ENCODE peak calls at places on chromosomes 7 and 10, in five cellular contexts. One of them, this sample, is unnamed.

GRCh38 chr10:119283818-119284217 is 76.4 kb downstream of the GRK5 start:
- DNase-seq in AG04450: no peak
- DNase-seq in uterus: no peak
- DNase-seq in glutamatergic neuron: no peak
- DNase-seq in fibroblast of the aortic adventitia: no peak
- DNase-seq in this sample: no peak

GRCh38 chr10:110858297-110858934 is 13.3 kb upstream of the PDCD4 start:
- DNase-seq in AG04450: no peak
- DNase-seq in uterus: no peak
- DNase-seq in glutamatergic neuron: no peak
- DNase-seq in fibroblast of the aortic adventitia: no peak
- DNase-seq in this sample: no peak

GRCh38 chr7:142142702-142143101 is 31.2 kb downstream of the MGAM2 start:
- DNase-seq in AG04450: no peak
- DNase-seq in uterus: no peak
- DNase-seq in glutamatergic neuron: no peak
- DNase-seq in fibroblast of the aortic adventitia: no peak
- DNase-seq in this sample: no peak

GRCh38 chr10:122515588-122516231 is 44.8 kb upstream of the DMBT1 start:
- DNase-seq in AG04450: no peak
- DNase-seq in uterus: no peak
- DNase-seq in glutamatergic neuron: no peak
- DNase-seq in fibroblast of the aortic adventitia: no peak
- DNase-seq in this sample: no peak

GRCh38 chr7:138886501-138886917 is 88.5 kb upstream of the ATP6V0A4 start:
- DNase-seq in AG04450: peak; percentile 38
- DNase-seq in uterus: no peak
- DNase-seq in glutamatergic neuron: no peak
- DNase-seq in fibroblast of the aortic adventitia: peak; percentile 87
- DNase-seq in this sample: peak; percentile 52

GRCh38 chr7:151867912-151868804 is 8.8 kb downstream of the PRKAG2 start:
- DNase-seq in AG04450: no peak
- DNase-seq in uterus: peak; percentile 35
- DNase-seq in glutamatergic neuron: no peak
- DNase-seq in fibroblast of the aortic adventitia: no peak
- DNase-seq in this sample: no peak

GRCh38 chr7:73518470-73518869 is 3.6 kb downstream of the BAZ1B start:
- DNase-seq in AG04450: no peak
- DNase-seq in uterus: no peak
- DNase-seq in glutamatergic neuron: no peak
- DNase-seq in fibroblast of the aortic adventitia: no peak
- DNase-seq in this sample: no peak

GRCh38 chr10:116201670-116202430 is 71.2 kb downstream of the GFRA1 start:
- DNase-seq in AG04450: no peak
- DNase-seq in uterus: no peak
- DNase-seq in glutamatergic neuron: no peak
- DNase-seq in fibroblast of the aortic adventitia: no peak
- DNase-seq in this sample: no peak

GRCh38 chr10:61974611-61975010 is 73.1 kb downstream of the ARID5B start:
- DNase-seq in AG04450: peak; percentile 38
- DNase-seq in uterus: peak; percentile 61
- DNase-seq in glutamatergic neuron: no peak
- DNase-seq in fibroblast of the aortic adventitia: peak; percentile 75
- DNase-seq in this sample: no peak

GRCh38 chr7:29611941-29612527 is 48.4 kb downstream of the PRR15 start:
- DNase-seq in AG04450: no peak
- DNase-seq in uterus: no peak
- DNase-seq in glutamatergic neuron: no peak
- DNase-seq in fibroblast of the aortic adventitia: no peak
- DNase-seq in this sample: no peak

DNA sequence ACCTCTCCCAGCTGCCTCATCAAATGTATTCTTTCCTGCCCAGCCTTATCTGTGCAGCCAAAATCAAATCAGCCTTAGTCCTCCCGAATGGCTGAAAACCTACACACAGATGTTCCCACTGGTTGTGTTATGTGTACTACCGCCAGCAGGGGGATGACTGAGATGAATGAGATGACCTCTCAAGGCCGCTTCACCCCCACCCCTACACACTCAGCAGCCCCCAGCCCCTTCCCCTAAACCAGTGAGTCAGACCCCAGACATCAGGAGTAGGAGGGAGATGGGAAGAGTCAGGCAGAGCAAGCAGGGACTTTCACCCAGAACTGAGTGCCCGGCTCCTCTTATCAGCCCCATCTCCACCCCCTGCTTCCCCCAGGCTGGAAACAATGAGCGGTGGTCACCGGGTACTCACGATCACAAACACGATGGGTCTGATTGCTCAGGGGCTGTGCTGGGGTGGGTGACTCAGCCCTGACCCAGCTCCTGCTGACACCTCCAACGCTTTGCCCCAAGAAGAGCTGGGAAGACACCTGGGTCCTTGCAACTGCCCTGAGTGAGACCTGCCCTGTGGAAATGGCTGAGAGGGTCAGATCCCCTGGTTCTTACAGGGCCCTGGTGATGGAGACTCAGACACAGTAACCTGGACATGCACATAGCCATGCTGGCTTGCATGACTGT is 6.6 kb upstream of the C10orf105 start:
- DNase-seq in AG04450: no peak
- DNase-seq in uterus: no peak
- DNase-seq in glutamatergic neuron: no peak
- DNase-seq in fibroblast of the aortic adventitia: peak; percentile 59
- DNase-seq in this sample: no peak
- TF ChIP-seq CTCF in AG04450: peak; percentile 57
- TF ChIP-seq CTCF in uterus: no peak
- TF ChIP-seq CTCF in glutamatergic neuron: peak; percentile 53
- TF ChIP-seq CTCF in fibroblast of the aortic adventitia: peak; percentile 58
- TF ChIP-seq CTCF in this sample: peak; percentile 46

DNA sequence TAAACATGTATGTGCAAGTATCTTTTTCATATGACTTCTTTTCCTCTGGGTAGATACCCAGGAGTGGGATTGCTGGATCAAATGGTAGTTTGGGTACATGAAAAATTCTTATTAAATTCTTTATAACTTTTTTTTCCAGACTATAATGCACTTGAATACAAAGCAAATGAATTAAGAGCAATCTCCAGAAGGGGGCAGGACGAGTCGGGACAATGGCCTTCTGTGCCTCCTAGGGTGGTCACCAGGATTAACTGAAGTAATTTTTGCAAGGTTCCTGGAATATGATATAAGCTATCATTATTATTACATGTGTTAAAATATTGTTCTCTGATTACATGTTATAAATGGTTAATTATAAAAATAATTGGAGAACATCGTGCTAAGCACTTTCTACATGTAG is 127.2 kb downstream of the PPP1R17 start:
- DNase-seq in AG04450: no peak
- DNase-seq in uterus: no peak
- DNase-seq in glutamatergic neuron: peak; percentile 19
- DNase-seq in fibroblast of the aortic adventitia: peak; percentile 39
- DNase-seq in this sample: no peak
- TF ChIP-seq CTCF in AG04450: peak; percentile 16
- TF ChIP-seq CTCF in uterus: no peak
- TF ChIP-seq CTCF in glutamatergic neuron: no peak
- TF ChIP-seq CTCF in fibroblast of the aortic adventitia: peak; percentile 32
- TF ChIP-seq CTCF in this sample: peak; percentile 41

GRCh38 chr7:132317856-132318255 is 258.4 kb downstream of the PLXNA4 start:
- DNase-seq in AG04450: no peak
- DNase-seq in uterus: no peak
- DNase-seq in glutamatergic neuron: no peak
- DNase-seq in fibroblast of the aortic adventitia: no peak
- DNase-seq in this sample: no peak

GRCh38 chr7:132319481-132319880 is 256.8 kb downstream of the PLXNA4 start:
- DNase-seq in AG04450: no peak
- DNase-seq in uterus: no peak
- DNase-seq in glutamatergic neuron: no peak
- DNase-seq in fibroblast of the aortic adventitia: no peak
- DNase-seq in this sample: no peak

GRCh38 chr7:132322981-132323380 is 253.3 kb downstream of the PLXNA4 start:
- DNase-seq in AG04450: no peak
- DNase-seq in uterus: no peak
- DNase-seq in glutamatergic neuron: no peak
- DNase-seq in fibroblast of the aortic adventitia: no peak
- DNase-seq in this sample: no peak

GRCh38 chr7:132321387-132321786 is 254.9 kb downstream of the PLXNA4 start:
- DNase-seq in AG04450: no peak
- DNase-seq in uterus: no peak
- DNase-seq in glutamatergic neuron: peak; percentile 85
- DNase-seq in fibroblast of the aortic adventitia: no peak
- DNase-seq in this sample: no peak

DNA sequence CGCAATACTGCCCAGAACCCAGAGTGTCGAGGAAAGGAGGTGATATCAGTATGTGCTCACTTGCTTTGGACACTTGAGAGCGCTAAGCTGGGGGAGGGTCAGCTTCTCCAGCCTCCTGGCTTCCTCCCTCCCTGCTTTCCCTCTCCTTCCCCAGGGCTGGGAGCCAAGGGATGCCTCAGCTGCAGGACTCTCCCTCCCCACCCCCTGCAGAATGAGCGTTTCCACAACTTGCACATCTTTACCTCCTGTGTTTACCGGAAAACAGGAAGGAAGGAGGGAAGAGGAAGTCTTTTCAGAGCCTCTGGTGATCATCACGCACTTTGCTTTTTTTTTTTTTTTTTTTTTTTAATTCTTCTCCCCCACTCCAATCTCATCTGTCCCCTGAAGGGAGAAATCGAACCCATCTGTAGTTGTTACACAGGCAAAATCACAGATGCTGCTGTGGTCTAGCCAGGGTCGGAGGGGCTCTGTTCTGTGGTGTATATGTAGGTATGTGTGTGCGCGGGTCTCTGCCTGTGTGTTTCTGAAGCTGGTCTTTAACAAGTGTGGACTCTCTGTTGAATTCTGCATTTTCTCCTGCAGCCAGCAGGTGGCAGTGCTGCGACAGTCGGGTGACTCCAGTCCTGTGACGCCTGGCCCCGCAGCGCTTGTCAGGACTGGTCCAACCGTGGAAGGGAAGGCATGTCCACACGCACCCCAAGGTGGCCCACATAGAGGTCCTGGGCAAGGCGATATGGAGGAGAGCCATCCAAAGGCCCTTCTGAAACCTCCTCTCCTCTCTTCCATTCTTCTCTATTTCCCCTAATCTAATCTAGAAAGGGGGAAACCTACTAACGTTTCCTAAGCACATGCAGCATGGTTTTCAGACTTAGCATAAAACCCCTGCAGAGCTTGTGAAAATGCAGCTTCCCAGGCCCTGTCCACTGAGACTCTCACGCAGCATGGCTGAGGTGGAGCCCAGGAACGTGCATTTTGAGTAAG is 257.6 kb downstream of the PLXNA4 start:
- DNase-seq in AG04450: peak; percentile 67
- DNase-seq in uterus: peak; percentile 83
- DNase-seq in glutamatergic neuron: peak; percentile 92
- DNase-seq in fibroblast of the aortic adventitia: peak; percentile 88
- DNase-seq in this sample: peak; percentile 40
- TF ChIP-seq CTCF in AG04450: peak; percentile 90
- TF ChIP-seq CTCF in uterus: peak; percentile 91
- TF ChIP-seq CTCF in glutamatergic neuron: peak; percentile 93
- TF ChIP-seq CTCF in fibroblast of the aortic adventitia: peak; percentile 92
- TF ChIP-seq CTCF in this sample: peak; percentile 92

GRCh38 chr10:60141916-60142559 is 235.7 kb upstream of the CCDC6 start:
- DNase-seq in AG04450: no peak
- DNase-seq in uterus: no peak
- DNase-seq in glutamatergic neuron: no peak
- DNase-seq in fibroblast of the aortic adventitia: no peak
- DNase-seq in this sample: no peak
- TF ChIP-seq CTCF in AG04450: no peak
- TF ChIP-seq CTCF in uterus: no peak
- TF ChIP-seq CTCF in glutamatergic neuron: no peak
- TF ChIP-seq CTCF in fibroblast of the aortic adventitia: no peak
- TF ChIP-seq CTCF in this sample: peak; percentile 14

GRCh38 chr10:28445511-28445910 is 87.4 kb upstream of the WAC start:
- DNase-seq in AG04450: no peak
- DNase-seq in uterus: no peak
- DNase-seq in glutamatergic neuron: no peak
- DNase-seq in fibroblast of the aortic adventitia: no peak
- DNase-seq in this sample: peak; percentile 98
- TF ChIP-seq CTCF in AG04450: no peak
- TF ChIP-seq CTCF in uterus: no peak
- TF ChIP-seq CTCF in glutamatergic neuron: no peak
- TF ChIP-seq CTCF in fibroblast of the aortic adventitia: no peak
- TF ChIP-seq CTCF in this sample: no peak

GRCh38 chr7:90708841-90709317 is 112.8 kb downstream of the CDK14 start:
- DNase-seq in AG04450: no peak
- DNase-seq in uterus: no peak
- DNase-seq in glutamatergic neuron: peak; percentile 45
- DNase-seq in fibroblast of the aortic adventitia: peak; percentile 16
- DNase-seq in this sample: no peak
- TF ChIP-seq CTCF in AG04450: peak; percentile 45
- TF ChIP-seq CTCF in uterus: no peak
- TF ChIP-seq CTCF in glutamatergic neuron: peak; percentile 80
- TF ChIP-seq CTCF in fibroblast of the aortic adventitia: peak; percentile 25
- TF ChIP-seq CTCF in this sample: peak; percentile 98

GRCh38 chr10:84534168-84534567 is 205.8 kb downstream of the CCSER2 start:
- DNase-seq in AG04450: no peak
- DNase-seq in uterus: no peak
- DNase-seq in glutamatergic neuron: no peak
- DNase-seq in fibroblast of the aortic adventitia: no peak
- DNase-seq in this sample: no peak
- TF ChIP-seq CTCF in AG04450: no peak
- TF ChIP-seq CTCF in uterus: no peak
- TF ChIP-seq CTCF in glutamatergic neuron: no peak
- TF ChIP-seq CTCF in fibroblast of the aortic adventitia: peak; percentile 9
- TF ChIP-seq CTCF in this sample: peak; percentile 46

This sample was measured in epithelial cell of proximal tubule.